ENCODE peak calls at places on chromosome 15, in ten cellular contexts. R is right lobe of liver, A is K562, P is uterus, G is HepG2, C is GM12891, T is adrenal gland, L is IMR-90, Q is lower leg skin, Y is A549. O is an unnamed sample.

GRCh38 chr15:70480196-70480856 is 283.0 kb downstream of the UACA start:
- DNase-seq in T (no peak), R (no peak), A (no peak), G (no peak), Y (no peak), C (peak; percentile 60), P (no peak), Q (no peak), L (no peak), O (no peak)

GRCh38 chr15:72786946-72787345 is 3.4 kb upstream of the ADPGK start:
- DNase-seq in Q (no peak), C (no peak), L (no peak), Y (no peak), P (no peak), T (no peak), G (no peak), R (no peak), A (no peak), O (no peak)

GRCh38 chr15:72902245-72902928 is 118.8 kb upstream of the ADPGK start:
- DNase-seq in C (no peak), R (no peak), P (no peak), Q (no peak), T (peak; percentile 67), A (no peak), Y (no peak), G (no peak), L (peak; percentile 74), O (no peak)

GRCh38 chr15:29736745-29737023 is 85.6 kb downstream of the TJP1 start:
- DNase-seq in P (no peak), L (peak; percentile 52), R (no peak), T (no peak), G (peak; percentile 92), Y (peak; percentile 94), C (no peak), Q (no peak), A (no peak), O (peak; percentile 38)

GRCh38 chr15:60076582-60077263 is 72.6 kb downstream of the FOXB1 start:
- DNase-seq in L (no peak), Y (no peak), T (no peak), P (no peak), A (no peak), Q (no peak), R (no peak), C (no peak), G (no peak), O (no peak)

GRCh38 chr15:43465105-43465504 is 27.9 kb downstream of the TP53BP1 start:
- DNase-seq in Y (no peak), T (no peak), R (no peak), G (no peak), C (no peak), L (peak; percentile 91), P (no peak), A (no peak), Q (no peak), O (no peak)

GRCh38 chr15:43249699-43250203 is 17.0 kb downstream of the TGM5 start:
- DNase-seq in A (no peak), R (no peak), Y (no peak), G (no peak), L (peak; percentile 76), C (peak; percentile 48), Q (peak; percentile 23), P (no peak), T (peak; percentile 30), O (peak; percentile 91)

GRCh38 chr15:52642386-52643361 is 36.5 kb downstream of the ATOSA start:
- DNase-seq in A (no peak), G (no peak), P (no peak), T (no peak), Y (no peak), Q (no peak), R (no peak), L (peak; percentile 83), C (no peak), O (peak; percentile 7)

GRCh38 chr15:84839714-84840113 is 22.6 kb downstream of the ALPK3 start:
- DNase-seq in Y (no peak), C (no peak), A (no peak), T (peak; percentile 49), G (no peak), L (no peak), Q (peak; percentile 57), R (no peak), P (no peak), O (no peak)

GRCh38 chr15:70121656-70122297 is 24.1 kb upstream of the TLE3 start:
- DNase-seq in T (peak; percentile 82), R (peak; percentile 89), Y (no peak), A (no peak), P (peak; percentile 87), C (no peak), G (no peak), Q (peak; percentile 94), L (peak; percentile 80), O (no peak)

GRCh38 chr15:49624046-49624445 is 3.2 kb downstream of the DTWD1 start:
- DNase-seq in G (no peak), L (peak; percentile 44), Y (no peak), T (no peak), C (no peak), P (no peak), R (no peak), Q (no peak), A (no peak), O (no peak)

GRCh38 chr15:74228723-74229081 is 7.4 kb upstream of the CCDC33 start:
- DNase-seq in Q (no peak), C (no peak), R (no peak), T (peak; percentile 88), Y (no peak), A (no peak), P (no peak), L (peak; percentile 12), G (no peak), O (no peak)

GRCh38 chr15:22949074-22949547 is 31.1 kb downstream of the CYFIP1 start:
- DNase-seq in Q (no peak), P (peak; percentile 76), G (no peak), Y (no peak), C (peak; percentile 44), A (peak; percentile 72), T (peak; percentile 72), L (peak; percentile 24), R (no peak), O (peak; percentile 87)

GRCh38 chr15:28185148-28185895 is 86.2 kb upstream of the OCA2 start:
- DNase-seq in A (no peak), Y (no peak), P (no peak), L (no peak), G (no peak), Q (no peak), R (no peak), T (no peak), C (no peak), O (no peak)

GRCh38 chr15:73704869-73705645 is 20.9 kb downstream of the CD276 start:
- DNase-seq in T (peak; percentile 81), R (peak; percentile 60), A (peak; percentile 81), Y (peak; percentile 53), L (peak; percentile 28), Q (no peak), P (peak; percentile 51), C (peak; percentile 72), G (peak; percentile 47), O (peak; percentile 28)

GRCh38 chr15:88661041-88661765 is 22.4 kb downstream of the ISG20 start:
- DNase-seq in L (peak; percentile 49), P (no peak), T (peak; percentile 27), A (no peak), Y (no peak), R (no peak), Q (no peak), C (no peak), G (no peak), O (no peak)

GRCh38 chr15:25797035-25797434 is 66.1 kb downstream of the ATP10A start:
- DNase-seq in C (no peak), A (no peak), L (no peak), R (no peak), Y (no peak), P (no peak), T (no peak), G (no peak), Q (no peak), O (no peak)

GRCh38 chr15:64938192-64938591 is 26.5 kb downstream of the ANKDD1A start:
- DNase-seq in R (no peak), P (no peak), A (no peak), G (peak; percentile 77), Y (no peak), T (peak; percentile 52), C (no peak), Q (no peak), L (peak; percentile 48), O (no peak)

GRCh38 chr15:41774062-41774872 is at the start of gene MAPKBP1:
- DNase-seq in A (peak; percentile 97), L (peak; percentile 98), Y (peak; percentile 89), P (peak; percentile 95), Q (peak; percentile 99), C (peak; percentile 88), R (peak; percentile 98), G (peak; percentile 95), T (peak; percentile 99), O (peak; percentile 84)

GRCh38 chr15:96346409-96346808 is 15.9 kb downstream of the NR2F2 start:
- DNase-seq in C (no peak), A (no peak), T (no peak), Q (no peak), L (no peak), P (no peak), R (no peak), Y (no peak), G (no peak), O (no peak)

GRCh38 chr15:72758195-72758594 is 25.4 kb downstream of the ADPGK start:
- DNase-seq in T (no peak), P (no peak), A (no peak), Q (no peak), C (no peak), L (peak; percentile 97), Y (no peak), G (no peak), R (no peak), O (peak; percentile 63)

GRCh38 chr15:100879461-100880138 is at the start of gene ALDH1A3:
- DNase-seq in L (peak; percentile 16), T (no peak), C (peak; percentile 50), Y (peak; percentile 89), R (no peak), Q (no peak), P (peak; percentile 50), G (no peak), A (no peak), O (peak; percentile 71)
- TF ChIP-seq POLR2A in L (no peak), T (no peak), C (no peak), Y (peak; percentile 84), R (no peak), Q (no peak), P (no peak), G (no peak), A (no peak), O (peak; percentile 41)

GRCh38 chr15:82540055-82540983 is at the start of gene RPS17:
- DNase-seq in P (peak; percentile 96), G (peak; percentile 88), T (peak; percentile 98), L (peak; percentile 93), C (peak; percentile 99), A (peak; percentile 99), R (peak; percentile 97), Y (peak; percentile 98), Q (peak; percentile 99), O (peak; percentile 79)
- TF ChIP-seq POLR2A in P (peak; percentile 72), G (peak; percentile 99), T (peak; percentile 94), L (peak; percentile 99), C (peak; percentile 99), A (peak; percentile 99), R (peak; percentile 90), Y (peak; percentile 90), Q (no peak), O (peak; percentile 75)

GRCh38 chr15:75625542-75626347 is at the start of gene SNUPN:
- DNase-seq in R (peak; percentile 96), A (peak; percentile 95), G (peak; percentile 91), L (peak; percentile 86), Q (peak; percentile 99), C (peak; percentile 97), P (peak; percentile 93), T (peak; percentile 97), Y (peak; percentile 99), O (peak; percentile 67)
- TF ChIP-seq POLR2A in R (peak; percentile 62), A (peak; percentile 92), G (peak; percentile 45), L (peak; percentile 25), Q (no peak), C (no peak), P (no peak), T (peak; percentile 67), Y (peak; percentile 90), O (peak; percentile 53)

GRCh38 chr15:97960364-97961066 is at the start of gene ARRDC4:
- DNase-seq in P (peak; percentile 100), T (peak; percentile 100), Q (peak; percentile 100), A (peak; percentile 92), G (peak; percentile 98), C (peak; percentile 33), Y (peak; percentile 87), L (peak; percentile 100), R (peak; percentile 100), O (peak; percentile 72)
- TF ChIP-seq POLR2A in P (peak; percentile 73), T (peak; percentile 88), Q (no peak), A (peak; percentile 52), G (no peak), C (no peak), Y (no peak), L (peak; percentile 67), R (peak; percentile 94), O (no peak)